ENCODE peak calls at places on chromosomes 12 and 14, in four cellular contexts. J is kidney, C is foreskin fibroblast, S is thoracic aorta. F is an unnamed sample.

GRCh38 chr14:105445901-105446845 is 26.5 kb downstream of the MTA1 start:
- DNase-seq in C (no peak), J (peak; percentile 48), S (no peak), F (no peak)

GRCh38 chr12:79689041-79689476 is 1.7 kb downstream of the PAWR start:
- DNase-seq in C (no peak), J (no peak), S (no peak), F (no peak)

GRCh38 chr14:64704145-64704742 is at the start of gene PLEKHG3:
- DNase-seq in C (peak; percentile 57), J (peak; percentile 96), S (no peak), F (no peak)

GRCh38 chr12:25550186-25550585 is 2.9 kb downstream of the LMNTD1 start:
- DNase-seq in C (peak; percentile 47), S (no peak), J (no peak), F (no peak)

GRCh38 chr12:50517456-50518048 is 12.8 kb downstream of the DIP2B start:
- DNase-seq in J (no peak), C (no peak), S (no peak), F (no peak)

GRCh38 chr12:123149828-123150272 is 1.0 kb downstream of the PITPNM2 start:
- DNase-seq in C (no peak), J (no peak), S (no peak), F (no peak)

GRCh38 chr14:70771781-70772212 is 37.5 kb downstream of the MAP3K9 start:
- DNase-seq in C (no peak), S (no peak), J (no peak), F (no peak)

GRCh38 chr12:64674367-64674922 is 64.2 kb downstream of the RASSF3 start:
- DNase-seq in C (no peak), S (no peak), J (no peak), F (no peak)

GRCh38 chr12:49198431-49199155 is 9.7 kb upstream of the TUBA1A start:
- DNase-seq in J (no peak), C (peak; percentile 91), S (no peak), F (peak; percentile 96)

GRCh38 chr14:26765768-26766550 is 168.1 kb upstream of the NOVA1 start:
- DNase-seq in J (no peak), C (peak; percentile 93), S (no peak), F (peak; percentile 87)

GRCh38 chr12:109482894-109483293 is 5.5 kb downstream of the UBE3B start:
- DNase-seq in C (no peak), S (no peak), J (no peak), F (no peak)

GRCh38 chr14:74083784-74084276 is 423 bp downstream of the ALDH6A1 start:
- DNase-seq in J (no peak), S (no peak), C (no peak), F (no peak)

GRCh38 chr14:91458612-91459011 is 41.0 kb upstream of the CCDC88C start:
- DNase-seq in S (no peak), J (no peak), C (no peak), F (no peak)

GRCh38 chr14:53391631-53392030 is 238.5 kb upstream of the DDHD1 start:
- DNase-seq in J (no peak), C (peak; percentile 96), S (no peak), F (peak; percentile 43)

GRCh38 chr12:130813949-130814348 is 25.1 kb downstream of the STX2 start:
- DNase-seq in J (no peak), C (no peak), S (no peak), F (no peak)

GRCh38 chr12:122021193-122021821 is 377 bp upstream of the BCL7A start:
- DNase-seq in J (peak; percentile 77), S (no peak), C (no peak), F (no peak)

GRCh38 chr12:122420471-122421262 is 1.8 kb downstream of the CLIP1 start:
- DNase-seq in S (no peak), C (no peak), J (no peak), F (no peak)

GRCh38 chr12:128056299-128056885 is 210.6 kb upstream of the TMEM132C start:
- DNase-seq in S (no peak), C (no peak), J (no peak), F (no peak)

GRCh38 chr14:93527076-93527692 is 96.4 kb downstream of the UNC79 start:
- DNase-seq in C (no peak), S (no peak), J (no peak), F (no peak)

GRCh38 chr12:54017845-54018607 is 9.2 kb downstream of the HOXC8 start:
- DNase-seq in S (peak; percentile 46), C (peak; percentile 93), J (peak; percentile 98), F (no peak)

GRCh38 chr12:82326905-82327503 is 31.2 kb downstream of the CCDC59 start:
- DNase-seq in J (no peak), S (no peak), C (peak; percentile 4), F (peak; percentile 29)

GRCh38 chr12:106127289-106128126 is 11.2 kb downstream of the NUAK1 start:
- DNase-seq in S (no peak), C (no peak), J (no peak), F (no peak)

GRCh38 chr12:129423041-129423580 is 480.7 kb downstream of the TMEM132D start:
- DNase-seq in J (no peak), S (no peak), C (no peak), F (no peak)

DNA sequence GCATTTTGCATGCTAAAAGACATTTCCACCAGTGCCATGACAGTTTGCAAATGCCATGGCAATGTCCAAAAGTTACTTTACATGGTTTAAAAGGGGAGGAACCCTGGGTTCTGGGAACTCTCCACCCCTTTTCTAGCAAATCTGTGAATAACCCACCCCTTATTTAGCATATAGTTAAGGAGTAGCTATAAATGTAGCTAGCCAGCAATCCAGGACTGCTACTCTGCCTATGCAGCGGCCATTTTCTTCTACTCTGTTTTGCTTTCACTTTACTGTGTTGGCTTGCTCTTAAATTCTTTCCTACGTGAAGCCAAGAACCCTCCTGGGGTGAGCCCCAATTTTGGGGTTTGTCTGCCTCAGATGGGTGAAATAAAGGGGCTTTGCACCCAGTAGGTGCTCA is 141.0 kb downstream of the PTPN11 start:
- DNase-seq in S (no peak), J (no peak), C (no peak), F (no peak)
- H3K4me3 ChIP-seq in S (no peak overlapping the region), J (no peak overlapping the region), C (peak overlapping the region; percentile 31), F (no peak overlapping the region)

DNA sequence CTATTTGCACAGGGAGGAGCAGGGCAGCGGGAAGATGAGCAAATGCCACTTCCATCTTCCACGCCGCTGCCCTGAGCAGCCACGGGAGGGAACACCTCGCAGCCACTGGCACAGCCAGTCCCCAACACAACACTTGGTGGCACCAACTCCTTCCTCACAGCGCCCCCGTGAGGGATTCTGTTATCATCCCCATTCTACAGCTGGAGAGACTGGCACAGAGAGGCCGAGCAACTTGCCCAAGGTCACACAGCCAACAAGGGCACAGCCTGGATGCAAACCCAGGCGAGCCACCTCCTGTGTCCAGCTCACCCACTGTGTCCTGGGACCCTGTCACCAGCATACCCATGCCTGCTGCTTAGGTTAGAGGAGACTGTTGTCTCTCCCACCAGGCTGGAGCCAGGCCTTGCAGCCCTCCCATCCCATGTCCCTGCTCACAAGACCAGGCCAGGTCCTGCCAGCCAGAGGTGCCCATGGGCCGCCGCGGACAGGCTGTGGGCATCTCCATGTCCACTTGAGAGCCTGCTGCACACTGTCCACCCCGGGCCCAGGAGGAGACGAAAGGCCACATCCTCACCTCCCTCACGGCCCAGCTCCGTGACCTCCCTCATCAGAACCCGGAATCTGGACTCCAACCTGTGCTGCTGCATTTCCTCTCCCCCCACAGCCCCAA is 57.0 kb downstream of the NCOR2 start:
- DNase-seq in C (no peak), S (no peak), J (peak; percentile 78), F (no peak)
- TF ChIP-seq CTCF in C (no peak), S (no peak), J (no peak), F (no peak)

DNA sequence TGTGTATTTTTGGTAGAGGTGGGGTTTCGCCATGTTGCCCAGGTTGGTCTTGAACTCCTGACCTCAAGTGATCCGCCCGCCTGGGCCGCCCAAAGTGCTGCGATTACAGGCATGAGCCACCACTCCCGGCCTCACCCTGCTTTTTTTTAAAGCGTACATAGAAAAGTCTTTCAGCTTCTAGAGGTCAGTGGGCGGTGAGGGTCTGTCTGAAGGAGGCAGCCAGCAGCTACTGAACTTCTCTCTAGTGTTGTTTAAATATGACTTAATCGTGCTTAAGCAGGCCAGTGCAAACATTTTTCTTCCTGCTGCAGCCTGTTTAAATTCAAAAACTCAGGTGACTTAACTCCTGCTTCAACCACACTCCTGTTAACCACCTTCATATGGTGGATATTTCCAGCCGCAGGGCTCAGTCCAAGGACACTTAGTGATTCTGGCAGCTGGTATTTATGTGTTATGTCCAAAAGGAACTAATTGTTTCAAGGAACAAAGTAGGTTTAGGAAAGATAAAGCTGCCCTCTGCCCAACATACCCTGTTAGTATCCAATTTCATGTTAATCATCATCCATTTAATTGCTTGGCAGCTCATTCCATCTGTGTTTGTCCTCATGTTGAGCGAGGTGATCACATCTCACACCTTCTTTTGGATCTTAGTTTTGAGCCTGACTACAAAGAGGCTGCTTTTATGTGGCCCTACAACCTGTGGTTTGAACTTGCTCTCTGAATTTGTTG is 2.0 kb downstream of the PRKAB1 start:
- DNase-seq in S (no peak), J (no peak), C (no peak), F (no peak)
- H3K4me3 ChIP-seq in S (no peak overlapping the region), J (peak overlapping the region; percentile 40), C (no peak overlapping the region), F (no peak overlapping the region)

DNA sequence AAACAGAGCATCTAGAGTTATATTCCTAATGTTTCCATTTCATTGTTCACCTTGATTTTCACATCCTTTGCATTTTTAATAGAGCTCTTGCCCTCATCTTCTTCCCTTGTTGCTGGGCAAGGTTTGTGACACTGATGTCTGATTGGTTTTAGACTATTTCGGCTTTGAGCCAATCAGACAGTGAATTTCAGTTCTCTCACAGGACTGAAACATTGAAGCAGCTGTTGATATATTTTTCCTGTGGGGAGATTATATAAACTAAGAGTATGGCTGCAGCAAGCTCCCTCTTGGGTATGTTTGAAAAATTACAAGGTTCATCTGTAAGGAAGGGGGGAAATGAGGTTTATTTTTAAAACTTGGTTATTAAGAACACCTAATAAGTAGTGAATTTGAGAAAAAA is 51.2 kb downstream of the ATF7IP start:
- DNase-seq in C (peak; percentile 78), J (no peak), S (no peak), F (peak; percentile 85)
- TF ChIP-seq CTCF in C (no peak), J (no peak), S (no peak), F (peak; percentile 37)

GRCh38 chr12:116598341-116599284 is 39.4 kb downstream of the MAP1LC3B2 start:
- DNase-seq in C (no peak), S (no peak), J (no peak), F (no peak)
- H3K4me3 ChIP-seq in C (peak overlapping the region; percentile 38), S (peak overlapping the region; percentile 67), J (peak overlapping the region; percentile 51), F (peak overlapping the region; percentile 16)